ENCODE peak calls at places on chromosome 20, in five cellular contexts. M is left ventricle myocardium inferior, Z is thoracic aorta, W is uterus, I is A549. R is an unnamed sample.

GRCh38 chr20:22581437-22582385 is 2.7 kb downstream of the FOXA2 start:
- DNase-seq in M (no peak), Z (no peak), W (no peak), I (no peak), R (no peak)

GRCh38 chr20:16243470-16243869 is 329.8 kb downstream of the KIF16B start:
- DNase-seq in M (no peak), Z (no peak), W (no peak), I (no peak), R (no peak)

GRCh38 chr20:25233016-25233772 is 14.7 kb upstream of the PYGB start:
- DNase-seq in M (peak; percentile 69), Z (peak; percentile 60), W (no peak), I (peak; percentile 92), R (no peak)

GRCh38 chr20:3067139-3068009 is 4.0 kb upstream of the OXT start:
- DNase-seq in M (no peak), Z (no peak), W (no peak), I (no peak), R (no peak)

GRCh38 chr20:63973636-63974401 is 4.1 kb upstream of the ZNF512B start:
- DNase-seq in M (peak; percentile 89), Z (no peak), W (peak; percentile 83), I (peak; percentile 86), R (no peak)

GRCh38 chr20:44200371-44200770 is 10.2 kb downstream of the OSER1 start:
- DNase-seq in M (no peak), Z (no peak), W (no peak), I (no peak), R (no peak)

GRCh38 chr20:62656205-62656918 is 14.1 kb downstream of the SLCO4A1 start:
- DNase-seq in M (no peak), Z (no peak), W (no peak), I (no peak), R (peak; percentile 76)

GRCh38 chr20:46362931-46363872 is 43.2 kb downstream of the ELMO2 start:
- DNase-seq in M (no peak), Z (no peak), W (no peak), I (no peak), R (no peak)

GRCh38 chr20:15799871-15800270 is 773.4 kb downstream of the KIF16B start:
- DNase-seq in M (no peak), Z (no peak), W (no peak), I (no peak), R (no peak)

GRCh38 chr20:25453035-25453810 is 45.8 kb downstream of the GINS1 start:
- DNase-seq in M (no peak), Z (no peak), W (no peak), I (no peak), R (no peak)

GRCh38 chr20:36311141-36311853 is 5.2 kb downstream of the DLGAP4 start:
- DNase-seq in M (no peak), Z (no peak), W (no peak), I (no peak), R (no peak)

GRCh38 chr20:44104807-44105517 is 82.0 kb downstream of the JPH2 start:
- DNase-seq in M (no peak), Z (no peak), W (no peak), I (no peak), R (no peak)

GRCh38 chr20:57148266-57148665 is 118.2 kb downstream of the BMP7 start:
- DNase-seq in M (no peak), Z (no peak), W (no peak), I (no peak), R (no peak)

GRCh38 chr20:9035129-9035528 is 33.8 kb upstream of the PLCB4 start:
- DNase-seq in M (no peak), Z (no peak), W (no peak), I (no peak), R (no peak)

GRCh38 chr20:22826306-22827230 is 208.5 kb upstream of the SSTR4 start:
- DNase-seq in M (no peak), Z (no peak), W (no peak), I (no peak), R (no peak)

GRCh38 chr20:26169506-26169905 is 472.9 kb upstream of the ZNF337 start:
- DNase-seq in M (no peak), Z (no peak), W (no peak), I (no peak), R (no peak)

GRCh38 chr20:33733654-33734576 is 2.1 kb downstream of the ZNF341 start:
- DNase-seq in M (peak; percentile 29), Z (no peak), W (no peak), I (peak; percentile 71), R (no peak)

GRCh38 chr20:14093652-14094051 is 98.3 kb downstream of the MACROD2 start:
- DNase-seq in M (no peak), Z (no peak), W (no peak), I (no peak), R (no peak)

GRCh38 chr20:63441777-63442493 is 30.5 kb downstream of the KCNQ2 start:
- DNase-seq in M (peak; percentile 69), Z (no peak), W (no peak), I (peak; percentile 57), R (no peak)

GRCh38 chr20:63313349-63314014 is 20.5 kb downstream of the COL20A1 start:
- DNase-seq in M (no peak), Z (no peak), W (no peak), I (no peak), R (no peak)

GRCh38 chr20:3808141-3808479 is 12.0 kb downstream of the CDC25B start:
- DNase-seq in M (peak; percentile 80), Z (peak; percentile 80), W (peak; percentile 88), I (peak; percentile 97), R (no peak)

GRCh38 chr20:15643713-15644112 is 929.5 kb downstream of the KIF16B start:
- DNase-seq in M (no peak), Z (no peak), W (no peak), I (peak; percentile 16), R (no peak)

GRCh38 chr20:14820771-14821170 is 483.4 kb upstream of the FLRT3 start:
- DNase-seq in M (no peak), Z (no peak), W (no peak), I (no peak), R (no peak)

GRCh38 chr20:7696311-7696710 is 243.9 kb downstream of the HAO1 start:
- DNase-seq in M (no peak), Z (no peak), W (no peak), I (no peak), R (no peak)

GRCh38 chr20:32823737-32824588 is 4.2 kb downstream of the MAPRE1 start:
- DNase-seq in M (no peak), Z (no peak), W (no peak), I (no peak), R (no peak)

GRCh38 chr20:41456341-41456740 is 89.7 kb upstream of the EMILIN3 start:
- DNase-seq in M (no peak), Z (no peak), W (no peak), I (no peak), R (no peak)

GRCh38 chr20:44642203-44643153 is 9.0 kb downstream of the ADA start:
- DNase-seq in M (peak; percentile 81), Z (no peak), W (peak; percentile 62), I (peak; percentile 56), R (no peak)

GRCh38 chr20:44111712-44112335 is 75.2 kb downstream of the JPH2 start:
- DNase-seq in M (no peak), Z (no peak), W (peak; percentile 62), I (no peak), R (no peak)

GRCh38 chr20:33650753-33651561 is 11.2 kb upstream of the C20orf144 start:
- DNase-seq in M (no peak), Z (no peak), W (no peak), I (no peak), R (no peak)

GRCh38 chr20:63863798-63864544 is 1.1 kb upstream of the TPD52L2 start:
- DNase-seq in M (peak; percentile 85), Z (peak; percentile 36), W (peak; percentile 77), I (peak; percentile 74), R (peak; percentile 35)

GRCh38 chr20:63895202-63895885 is 418 bp downstream of the DNAJC5 start:
- DNase-seq in M (no peak), Z (no peak), W (no peak), I (no peak), R (no peak)

GRCh38 chr20:31596831-31597482 is 8.1 kb upstream of the ID1 start:
- DNase-seq in M (no peak), Z (no peak), W (no peak), I (no peak), R (no peak)
- H3K27ac ChIP-seq in M (peak overlapping the region; percentile 89), Z (peak overlapping the region; percentile 82), W (peak overlapping the region; percentile 31), I (peak overlapping the region; percentile 98), R (no peak overlapping the region)

GRCh38 chr20:50360921-50361320 is 149.3 kb upstream of the PTPN1 start:
- DNase-seq in M (no peak), Z (no peak), W (no peak), I (no peak), R (no peak)

GRCh38 chr20:50358959-50359358 is 151.2 kb upstream of the PTPN1 start:
- DNase-seq in M (no peak), Z (no peak), W (no peak), I (no peak), R (no peak)

GRCh38 chr20:50358166-50358565 is 152.0 kb upstream of the PTPN1 start:
- DNase-seq in M (no peak), Z (no peak), W (no peak), I (no peak), R (no peak)

GRCh38 chr20:50359607-50360217 is 150.5 kb upstream of the PTPN1 start:
- DNase-seq in M (no peak), Z (no peak), W (no peak), I (no peak), R (no peak)

DNA sequence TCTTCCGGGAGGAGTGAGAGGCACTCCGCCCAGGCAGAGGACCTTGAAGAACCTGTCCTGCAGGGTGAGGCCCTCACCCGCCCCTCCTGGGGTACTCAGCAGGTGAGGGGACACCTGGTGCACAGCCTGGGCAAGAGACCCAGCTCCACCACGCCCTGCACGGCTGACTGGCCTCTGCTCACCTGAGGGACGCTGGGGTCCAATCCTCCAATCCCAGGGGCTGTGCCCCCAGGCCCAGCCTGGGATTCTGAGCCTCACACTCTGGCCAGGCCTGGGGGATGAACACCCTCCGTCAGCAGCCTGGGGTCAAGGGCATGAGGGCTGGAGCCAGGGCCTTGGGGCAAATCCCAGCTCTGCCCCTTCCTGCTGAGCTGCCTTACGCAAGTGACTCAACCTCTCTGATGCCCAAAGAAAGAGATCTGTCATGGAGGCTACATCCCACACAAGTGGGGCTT is 149.9 kb upstream of the PTPN1 start:
- DNase-seq in M (no peak), Z (no peak), W (no peak), I (no peak), R (no peak)
- H3K9me3 ChIP-seq in M (no peaks in the 10 kb centered on the region), Z (no peaks in the 10 kb centered on the region), W (no peaks in the 10 kb centered on the region), I (no peaks in the 10 kb centered on the region), R (no peaks in the 10 kb centered on the region)

DNA sequence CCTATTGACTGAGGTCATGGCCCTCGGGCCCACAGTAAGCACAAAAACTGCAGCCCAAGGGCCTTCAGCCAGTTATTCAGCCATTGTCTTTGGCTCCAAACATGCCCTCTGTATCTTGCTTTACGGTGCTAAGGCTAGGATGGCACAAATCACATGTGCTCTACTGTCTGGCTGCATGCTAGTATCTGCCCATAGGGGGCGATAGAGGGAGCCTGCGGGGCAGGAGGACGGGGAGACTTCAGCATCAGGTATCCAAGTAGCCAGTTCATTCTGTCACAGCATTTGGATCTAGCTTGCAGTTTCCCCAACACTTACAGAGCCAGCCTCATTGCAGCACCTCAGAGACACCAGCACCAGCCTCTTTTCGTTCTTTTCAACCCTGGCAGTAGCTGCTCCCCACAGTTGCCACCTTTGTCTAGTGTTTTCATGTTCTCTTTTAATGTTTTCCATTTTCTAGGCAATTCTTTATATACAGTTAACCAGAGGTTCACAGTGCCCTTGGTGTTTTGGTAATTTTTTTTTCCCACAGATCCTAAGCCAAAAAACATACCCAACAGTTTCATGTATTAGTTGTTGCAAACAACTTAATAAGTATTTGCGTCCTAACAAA is 705.9 kb downstream of the PTPRT start:
- DNase-seq in M (no peak), Z (no peak), W (no peak), I (no peak), R (no peak)
- TF ChIP-seq CTCF in M (peak; percentile 32), Z (no peak), W (no peak), I (no peak), R (peak; percentile 62)

GRCh38 chr20:38840053-38840893 is 34.8 kb downstream of the PPP1R16B start:
- DNase-seq in M (no peak), Z (no peak), W (peak; percentile 63), I (no peak), R (no peak)
- H3K27ac ChIP-seq in M (peak overlapping the region; percentile 30), Z (no peak overlapping the region), W (peak overlapping the region; percentile 30), I (no peak overlapping the region), R (no peak overlapping the region)